ENCODE peak calls at places on chromosome 14, in nine cellular contexts. P is NCI-H1105 treated with DMSO at 0.1 percent for 48 hours; U is EL; O is activated T-helper 9 cell treated with anti-CD3 and anti-CD28 coated beads, Interleukin-2, amount 50 U/mL, for 16 hours; T is stimulated activated CD4-positive, alpha-beta T cell treated with anti-CD3 and anti-CD28 coated beads, TNF-alpha, amount 100 ng/mL, for 24 hours; I is progenitor cell of endocrine pancreas; F is Peyer's patch; N is hippocampal formation; Y is HTR-8/SVneo. C is an unnamed sample.

GRCh38 chr14:68397827-68398226 is 395.0 kb downstream of the ZFP36L1 start:
- DNase-seq in P (no peak), U (peak), O (no peak), T (no peak), I (no peak), F (no peak), N (no peak), Y (peak), C (peak)

GRCh38 chr14:73463411-73463810 is 5.1 kb upstream of the NUMB start:
- DNase-seq in P (no peak), U (peak), O (peak), T (peak), I (no peak), F (peak), N (peak), Y (peak), C (peak)

GRCh38 chr14:85087201-85087600 is 442.7 kb upstream of the FLRT2 start:
- DNase-seq in P (no peak), U (no peak), O (no peak), T (no peak), I (no peak), F (no peak), N (no peak), Y (no peak), C (no peak)

GRCh38 chr14:74918380-74918779 is 4.7 kb downstream of the RPS6KL1 start:
- DNase-seq in P (no peak), U (no peak), O (no peak), T (no peak), I (no peak), F (no peak), N (no peak), Y (no peak), C (no peak)

GRCh38 chr14:24074625-24075484 is 3.5 kb downstream of the CPNE6 start:
- DNase-seq in P (no peak), U (no peak), O (no peak), T (no peak), I (no peak), F (peak), N (no peak), Y (no peak), C (no peak)

GRCh38 chr14:96104469-96105057 is 65.4 kb downstream of the C14orf132 start:
- DNase-seq in P (no peak), U (peak), O (no peak), T (no peak), I (no peak), F (peak), N (no peak), Y (peak), C (peak)

GRCh38 chr14:69519253-69519661 is 34.7 kb downstream of the PLEKHD1 start:
- DNase-seq in P (no peak), U (no peak), O (no peak), T (no peak), I (no peak), F (no peak), N (no peak), Y (no peak), C (peak)

GRCh38 chr14:98138666-98139065 is 1133.3 kb downstream of the BCL11B start:
- DNase-seq in P (peak), U (no peak), O (peak), T (peak), I (no peak), F (peak), N (no peak), Y (no peak), C (peak)

GRCh38 chr14:101499513-101499912 is 61.8 kb upstream of the DIO3 start:
- DNase-seq in P (no peak), U (no peak), O (no peak), T (no peak), I (no peak), F (no peak), N (no peak), Y (no peak), C (no peak)

GRCh38 chr14:33848706-33849454 is 102.0 kb downstream of the EGLN3 start:
- DNase-seq in P (peak), U (peak), O (no peak), T (peak), I (peak), F (peak), N (peak), Y (peak), C (peak)

GRCh38 chr14:72565200-72565599 is 328.7 kb downstream of the DPF3 start:
- DNase-seq in P (no peak), U (no peak), O (no peak), T (no peak), I (no peak), F (no peak), N (no peak), Y (no peak), C (no peak)

GRCh38 chr14:88554458-88555286 is at the start of gene PTPN21:
- DNase-seq in P (peak), U (peak), O (no peak), T (peak), I (peak), F (peak), N (peak), Y (peak), C (peak)

GRCh38 chr14:99971929-99972747 is 93.1 kb upstream of the EVL start:
- DNase-seq in P (peak), U (peak), O (peak), T (peak), I (peak), F (no peak), N (no peak), Y (peak), C (peak)

GRCh38 chr14:51447411-51447810 is 204.3 kb upstream of the FRMD6 start:
- DNase-seq in P (no peak), U (no peak), O (no peak), T (no peak), I (no peak), F (no peak), N (no peak), Y (no peak), C (no peak)

GRCh38 chr14:89435527-89436273 is 18.7 kb upstream of the FOXN3 start:
- DNase-seq in P (no peak), U (no peak), O (no peak), T (no peak), I (no peak), F (peak), N (no peak), Y (no peak), C (no peak)

GRCh38 chr14:29654910-29655590 is 272.6 kb downstream of the PRKD1 start:
- DNase-seq in P (no peak), U (peak), O (no peak), T (no peak), I (no peak), F (no peak), N (no peak), Y (no peak), C (no peak)

GRCh38 chr14:91904956-91905645 is 37.8 kb upstream of the TC2N start:
- DNase-seq in P (no peak), U (no peak), O (no peak), T (no peak), I (no peak), F (no peak), N (no peak), Y (no peak), C (no peak)

GRCh38 chr14:52112336-52113018 is 43.6 kb upstream of the NID2 start:
- DNase-seq in P (no peak), U (peak), O (no peak), T (no peak), I (no peak), F (no peak), N (no peak), Y (no peak), C (peak)

GRCh38 chr14:54219281-54220121 is 177.3 kb upstream of the CDKN3 start:
- DNase-seq in P (no peak), U (no peak), O (no peak), T (no peak), I (no peak), F (no peak), N (no peak), Y (no peak), C (no peak)

GRCh38 chr14:92652413-92653151 is 95.8 kb downstream of the LGMN start:
- DNase-seq in P (no peak), U (no peak), O (no peak), T (no peak), I (no peak), F (no peak), N (no peak), Y (no peak), C (no peak)

GRCh38 chr14:96888593-96888992 is 91.4 kb downstream of the VRK1 start:
- DNase-seq in P (no peak), U (no peak), O (no peak), T (no peak), I (no peak), F (no peak), N (no peak), Y (no peak), C (peak)